ENCODE peak calls at places on chromosomes 4 and X, in five cellular contexts. A is GM23248, D is neural progenitor cell, X is fibroblast of lung, Q is DND-41. F is an unnamed sample.

GRCh38 chr4:2073808-2074481 is 14.8 kb downstream of the NAT8L start:
- DNase-seq in A (no peak), Q (no peak), D (no peak), X (no peak), F (no peak)

GRCh38 chr4:38462659-38463058 is 201.3 kb upstream of the KLF3 start:
- DNase-seq in Q (no peak), A (no peak), X (no peak), D (no peak), F (peak; percentile 5)

GRCh38 chr4:143202824-143203223 is 18.1 kb downstream of the USP38 start:
- DNase-seq in D (no peak), Q (no peak), A (peak; percentile 43), X (peak; percentile 58), F (peak; percentile 63)

GRCh38 chr4:76745264-76745663 is 152.7 kb downstream of the SOWAHB start:
- DNase-seq in D (no peak), X (peak; percentile 76), Q (no peak), A (peak; percentile 83), F (no peak)

GRCh38 chr4:106914223-106914622 is 121.9 kb downstream of the DKK2 start:
- DNase-seq in D (no peak), A (peak; percentile 5), X (peak; percentile 3), Q (no peak), F (no peak)

GRCh38 chr4:20044502-20044911 is 207.2 kb upstream of the SLIT2 start:
- DNase-seq in A (peak; percentile 26), X (peak; percentile 77), Q (no peak), D (no peak), F (peak; percentile 69)

GRCh38 chrX:22577181-22577580 is 304.5 kb downstream of the CBLL2 start:
- DNase-seq in Q (no peak), A (peak; percentile 84), X (peak; percentile 56), D (no peak), F (peak; percentile 84)

GRCh38 chr4:168440442-168441264 is 39.6 kb downstream of the DDX60L start:
- DNase-seq in X (peak; percentile 20), Q (no peak), A (peak; percentile 61), D (no peak), F (peak; percentile 71)

GRCh38 chrX:107542500-107542899 is 85.8 kb upstream of the PRPS1 start:
- DNase-seq in D (peak; percentile 73), Q (no peak), A (peak; percentile 30), X (peak; percentile 31), F (peak; percentile 48)

GRCh38 chrX:1727531-1728027 is 112.7 kb downstream of the ASMT start:
- DNase-seq in A (peak; percentile 11), Q (no peak), X (no peak), D (no peak), F (peak; percentile 73)

GRCh38 chr4:55397024-55397520 is 1.3 kb downstream of the TMEM165 start:
- DNase-seq in Q (no peak), X (no peak), D (no peak), A (peak; percentile 71), F (peak; percentile 31)

GRCh38 chr4:25922812-25923369 is 8.9 kb downstream of the SMIM20 start:
- DNase-seq in A (no peak), D (no peak), Q (no peak), X (no peak), F (no peak)

GRCh38 chrX:150357790-150358189 is 5.3 kb upstream of the MAMLD1 start:
- DNase-seq in X (no peak), A (no peak), D (no peak), Q (no peak), F (no peak)

DNA sequence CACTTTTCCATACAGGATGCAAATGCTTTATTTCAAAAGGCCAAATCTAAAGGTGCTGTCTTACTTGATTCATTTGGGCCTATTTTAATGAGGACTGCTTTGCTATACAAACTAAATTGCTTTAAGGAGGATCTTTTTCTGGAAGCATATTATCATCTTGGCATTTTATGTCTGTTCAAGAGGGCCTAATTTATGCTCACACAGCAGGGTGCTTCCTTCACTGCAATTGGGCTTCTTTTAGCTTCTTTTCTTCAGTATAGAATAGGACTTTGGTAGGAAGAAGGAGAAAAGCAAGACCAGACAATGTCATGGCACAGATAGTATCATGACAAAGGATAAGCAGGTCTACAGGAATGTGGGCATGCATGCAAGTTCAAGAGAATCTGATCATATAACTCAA is 222.4 kb upstream of the ANKRD50 start:
- DNase-seq in D (peak; percentile 20), Q (no peak), X (no peak), A (no peak), F (no peak)
- H2AFZ ChIP-seq in D (no peak overlapping the region), Q (no peak overlapping the region), X (no peak overlapping the region), A (no peak overlapping the region), F (no peak overlapping the region)

GRCh38 chr4:4866833-4867744 is 7.6 kb downstream of the MSX1 start:
- DNase-seq in D (peak; percentile 84), X (no peak), A (no peak), Q (no peak), F (no peak)
- TF ChIP-seq EZH2 in D (peak; percentile 95), X (peak; percentile 12), A (no peak), Q (no peak), F (no peak)

GRCh38 chrX:46811101-46811500 is 25.7 kb upstream of the RP2 start:
- DNase-seq in D (no peak), A (peak; percentile 50), Q (no peak), X (no peak), F (peak; percentile 32)
- H2AFZ ChIP-seq in D (no peak overlapping the region), A (peak overlapping the region; percentile 51), Q (no peak overlapping the region), X (no peak overlapping the region), F (no peak overlapping the region)

DNA sequence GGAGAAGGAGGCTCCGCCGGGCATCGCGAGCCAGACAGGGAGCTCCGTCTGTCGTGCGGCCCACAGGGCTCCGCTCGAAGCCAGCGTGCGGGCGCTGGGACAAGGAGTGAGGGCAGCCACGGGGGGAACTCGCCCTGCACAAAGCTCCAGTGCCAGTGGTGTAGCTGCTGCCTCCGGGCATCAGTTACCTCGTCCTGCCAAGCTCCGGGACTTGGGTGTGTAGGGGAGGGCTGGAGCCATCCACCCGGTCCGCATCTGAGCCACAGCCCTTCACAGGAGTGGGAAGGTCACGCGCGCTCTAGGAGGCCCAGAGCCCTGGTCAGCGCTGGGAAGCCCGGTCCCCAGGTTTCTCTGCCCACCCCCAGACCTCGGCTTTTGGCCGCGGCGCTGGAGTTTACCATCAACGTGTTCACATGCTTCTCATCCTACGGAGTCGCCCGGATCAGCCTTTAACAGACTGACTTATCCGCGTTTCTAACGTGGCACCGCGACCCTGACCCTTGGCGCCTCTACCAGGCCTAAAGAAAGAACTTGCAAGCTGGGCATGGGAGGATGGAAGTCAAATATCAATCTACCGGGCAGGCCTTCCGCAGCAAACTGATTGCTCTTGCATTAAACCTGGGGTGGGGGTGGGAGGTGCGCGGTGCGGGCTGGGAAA is 8.4 kb upstream of the PRDM8 start:
- DNase-seq in D (no peak), A (no peak), Q (no peak), X (no peak), F (no peak)
- TF ChIP-seq EZH2 in D (peak; percentile 57), A (no peak), Q (no peak), X (no peak), F (no peak)

DNA sequence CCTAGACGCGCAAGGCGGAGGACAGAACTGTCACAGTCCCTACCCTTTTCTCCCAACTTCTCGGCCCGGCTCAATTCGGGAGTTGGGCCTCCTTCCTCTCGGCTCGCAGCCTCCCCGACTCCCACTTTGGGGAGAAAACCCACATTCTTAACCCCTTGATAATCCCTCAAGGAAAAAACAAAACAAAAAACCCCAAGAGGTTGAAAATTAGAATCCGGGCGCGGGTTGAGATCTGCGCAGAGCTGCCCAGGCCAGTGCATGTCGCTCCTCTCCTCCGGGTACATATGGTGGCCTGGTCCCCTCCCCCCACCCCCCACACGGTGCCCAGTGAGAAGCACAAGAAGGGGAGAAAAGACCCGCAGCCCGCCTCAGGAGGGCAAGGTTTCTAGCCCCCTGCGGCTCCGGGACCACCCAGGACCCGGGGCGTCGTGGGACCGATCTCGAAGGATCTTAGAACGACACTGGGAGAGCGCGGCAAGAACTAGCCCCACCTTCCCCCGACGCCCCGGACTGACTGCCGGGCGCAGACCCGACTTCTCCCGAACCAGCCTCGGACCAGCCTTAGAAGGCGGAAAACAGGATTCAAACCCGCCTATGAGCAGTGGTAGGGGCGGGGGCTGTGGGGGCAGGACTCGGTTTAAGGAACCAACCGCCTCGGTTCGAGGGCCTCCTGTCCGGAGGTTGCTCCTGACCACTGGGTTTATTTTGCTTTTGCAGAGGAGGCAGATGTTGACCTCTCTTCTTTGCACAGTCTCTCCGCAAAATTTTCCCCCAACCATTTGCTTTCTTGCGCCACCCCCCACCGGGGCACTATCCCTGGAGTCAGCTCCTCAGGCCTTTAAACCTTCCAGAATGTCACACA is 2.5 kb upstream of the PDGFRA start:
- DNase-seq in D (peak; percentile 38), X (peak; percentile 89), Q (no peak), A (peak; percentile 83), F (no peak)
- H2AFZ ChIP-seq in D (peak overlapping the region; percentile 83), X (peak overlapping the region; percentile 56), Q (no peak overlapping the region), A (peak overlapping the region; percentile 92), F (peak overlapping the region; percentile 94)

DNA sequence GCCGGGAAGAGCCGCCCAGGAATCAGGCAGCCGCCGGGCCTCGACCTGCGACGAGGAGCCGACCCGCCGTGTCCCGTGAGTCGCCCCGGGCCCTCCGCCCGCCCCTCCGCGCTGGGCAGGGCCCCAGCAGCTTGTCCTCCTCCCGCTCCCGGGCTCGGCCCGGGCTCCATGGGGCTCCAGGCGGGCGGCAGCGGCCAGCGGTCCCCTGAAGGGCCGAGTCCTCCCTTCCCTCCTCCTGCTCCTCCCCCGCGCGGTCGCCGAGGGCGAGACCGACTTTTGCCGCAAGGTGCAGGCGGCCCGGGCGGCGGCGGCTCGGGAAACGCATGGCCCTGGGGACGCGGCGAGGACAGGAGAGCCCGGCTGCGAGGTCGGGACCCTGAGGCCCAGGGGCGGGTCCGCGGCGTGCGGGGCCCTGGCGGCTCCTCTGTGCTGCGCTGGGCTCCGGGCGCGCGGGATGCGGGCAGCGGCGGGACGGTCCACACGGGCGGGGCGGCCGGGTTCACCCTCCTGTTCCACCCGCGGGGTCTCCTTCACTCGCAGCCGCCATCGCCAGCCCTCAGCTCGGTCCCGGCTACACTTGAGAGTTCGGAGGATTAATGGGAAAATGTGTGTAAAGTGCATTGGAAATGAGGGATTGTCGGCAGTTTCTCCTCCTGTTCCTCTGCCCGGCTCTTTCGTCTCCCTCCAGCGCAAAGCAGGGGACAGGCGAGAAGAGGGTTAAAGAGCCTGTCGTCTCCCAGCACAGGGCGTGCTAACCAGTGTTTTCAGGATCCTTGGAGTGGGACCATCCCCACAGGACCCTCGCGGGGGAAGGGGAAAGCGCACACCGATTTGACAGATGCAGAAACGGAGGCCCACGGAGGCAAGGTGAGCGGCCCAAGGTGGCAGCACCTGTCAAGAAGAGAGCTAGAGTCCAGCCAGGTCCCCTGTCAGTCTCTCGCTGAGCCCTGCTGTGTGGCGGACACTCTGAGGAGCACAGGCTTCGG is 16.6 kb upstream of the ZNF718 start:
- DNase-seq in A (no peak), D (no peak), X (no peak), Q (no peak), F (no peak)
- TF ChIP-seq EZH2 in A (no peak), D (no peak), X (peak; percentile 1), Q (no peak), F (no peak)

F was measured in PC-3.